ENCODE peak calls at places on chromosomes 2 and 18, in five cellular contexts. M, I, J, F and V are unnamed samples.

GRCh38 chr2:20584045-20584636 is 66.8 kb downstream of the HS1BP3 start:
- DNase-seq in I (peak), F (no peak), M (no peak), J (no peak), V (no peak)

GRCh38 chr2:84946204-84947009 is 24.6 kb upstream of the KCMF1 start:
- DNase-seq in M (no peak), I (no peak), F (no peak), J (peak), V (no peak)

GRCh38 chr2:43133708-43134570 is 92.5 kb downstream of the ZFP36L2 start:
- DNase-seq in M (peak), F (peak), I (no peak), J (peak), V (peak)

GRCh38 chr2:106138904-106139574 is 55.1 kb downstream of the UXS1 start:
- DNase-seq in F (no peak), M (no peak), J (no peak), I (no peak), V (no peak)

GRCh38 chr2:232336956-232337700 is 41.4 kb upstream of the ALPP start:
- DNase-seq in J (no peak), I (no peak), M (no peak), F (no peak), V (no peak)

GRCh38 chr2:59584958-59585357 is 968.5 kb downstream of the BCL11A start:
- DNase-seq in J (no peak), F (no peak), I (no peak), M (no peak), V (no peak)

GRCh38 chr2:218957685-218958084 is 1.8 kb upstream of the CDK5R2 start:
- DNase-seq in J (no peak), M (no peak), I (no peak), F (no peak), V (no peak)

GRCh38 chr18:10312316-10313015 is 142.0 kb upstream of the APCDD1 start:
- DNase-seq in I (no peak), F (no peak), J (no peak), M (no peak), V (no peak)

GRCh38 chr2:160932960-160933359 is 227.3 kb upstream of the TANK start:
- DNase-seq in J (no peak), F (no peak), I (peak), M (no peak), V (no peak)

GRCh38 chr2:241350878-241351639 is 5.0 kb upstream of the FARP2 start:
- DNase-seq in M (no peak), J (no peak), F (no peak), I (no peak), V (no peak)

GRCh38 chr2:239026711-239027430 is 179.0 kb downstream of the TWIST2 start:
- DNase-seq in F (no peak), I (no peak), J (no peak), M (no peak), V (no peak)

GRCh38 chr18:57003342-57003741 is 143.5 kb upstream of the BOD1L2 start:
- DNase-seq in M (no peak), I (no peak), F (no peak), J (no peak), V (no peak)

GRCh38 chr2:218216336-218216673 is 684 bp upstream of the ARPC2 start:
- DNase-seq in F (no peak), I (no peak), J (no peak), M (no peak), V (no peak)

GRCh38 chr2:239779592-239779983 is 245.6 kb downstream of the NDUFA10 start:
- DNase-seq in I (no peak), F (no peak), J (no peak), M (no peak), V (no peak)

GRCh38 chr2:241882090-241882625 is 12.6 kb downstream of the RTP5 start:
- DNase-seq in M (no peak), I (no peak), J (peak), F (no peak), V (no peak)

GRCh38 chr2:153622285-153622684 is 143.7 kb upstream of the RPRM start:
- DNase-seq in J (no peak), I (no peak), F (no peak), M (no peak), V (no peak)

GRCh38 chr2:1564506-1564905 is 151.2 kb downstream of the TPO start:
- DNase-seq in F (no peak), J (no peak), M (no peak), I (no peak), V (no peak)

GRCh38 chr2:28632791-28633190 is 118.8 kb upstream of the PPP1CB start:
- DNase-seq in I (no peak), J (no peak), F (no peak), M (no peak), V (no peak)

GRCh38 chr2:239685556-239685955 is 284.7 kb upstream of the HDAC4 start:
- DNase-seq in M (no peak), I (no peak), J (no peak), F (no peak), V (no peak)

GRCh38 chr18:50093366-50093765 is 101.6 kb downstream of the MYO5B start:
- DNase-seq in I (no peak), F (no peak), M (no peak), J (no peak), V (no peak)

GRCh38 chr2:84942964-84943421 is 28.0 kb upstream of the KCMF1 start:
- DNase-seq in I (no peak), F (no peak), J (no peak), M (no peak), V (no peak)

GRCh38 chr2:127229555-127229954 is 9.5 kb upstream of the CYP27C1 start:
- DNase-seq in M (no peak), I (no peak), J (no peak), F (no peak), V (no peak)

GRCh38 chr2:137865954-137866540 is 98.2 kb upstream of the HNMT start:
- DNase-seq in J (peak), F (peak), I (peak), M (no peak), V (peak)

GRCh38 chr18:35999925-36000324 is 27.4 kb downstream of the RMP24 start:
- DNase-seq in J (no peak), F (no peak), M (no peak), I (no peak), V (no peak)

GRCh38 chr18:67766930-67767329 is 250.4 kb upstream of the DSEL start:
- DNase-seq in M (no peak), F (no peak), J (no peak), I (peak), V (no peak)

GRCh38 chr2:231515603-231516002 is 14.6 kb downstream of the NMUR1 start:
- DNase-seq in J (no peak), F (no peak), M (no peak), I (no peak), V (no peak)

GRCh38 chr2:46776687-46777327 is 138.8 kb downstream of the MCFD2 start:
- DNase-seq in F (no peak), I (no peak), M (no peak), J (peak), V (no peak)

GRCh38 chr2:63272560-63272959 is 221.9 kb downstream of the OTX1 start:
- DNase-seq in F (no peak), I (no peak), J (no peak), M (no peak), V (no peak)

GRCh38 chr2:108943067-108943350 is 46.0 kb downstream of the EDAR start:
- DNase-seq in F (no peak), J (no peak), I (no peak), M (no peak), V (no peak)

GRCh38 chr2:237859533-237860272 is at the start of gene RAMP1:
- DNase-seq in J (no peak), M (no peak), I (no peak), F (no peak), V (peak)

GRCh38 chr18:52570975-52571374 is 231.0 kb downstream of the DCC start:
- DNase-seq in J (no peak), I (no peak), F (no peak), M (no peak), V (peak)

GRCh38 chr2:146964494-146964893 is 880.3 kb upstream of the ACVR2A start:
- DNase-seq in I (no peak), M (no peak), F (no peak), J (no peak), V (no peak)